ENCODE peak calls at places on chromosomes 2 and 18, in six cellular contexts. H, J, X, Y, K and R are unnamed samples.

GRCh38 chr18:44819944-44820510 is 139.3 kb downstream of the SETBP1 start:
- DNase-seq in K (no peak), H (no peak), X (peak), J (peak), Y (no peak), R (peak)

GRCh38 chr2:67898605-67899004 is 164.2 kb downstream of the C1D start:
- DNase-seq in H (no peak), X (no peak), J (no peak), Y (no peak), K (no peak), R (no peak)

GRCh38 chr2:225937625-225938024 is 538.1 kb downstream of the NYAP2 start:
- DNase-seq in J (no peak), H (peak), K (no peak), X (no peak), Y (no peak), R (no peak)

GRCh38 chr2:27776097-27776496 is 4.6 kb downstream of the MRPL33 start:
- DNase-seq in K (no peak), X (no peak), H (no peak), J (no peak), Y (no peak), R (no peak)

GRCh38 chr2:191280304-191280703 is 35.1 kb downstream of the MYO1B start:
- DNase-seq in X (no peak), H (peak), Y (no peak), J (no peak), K (no peak), R (no peak)

GRCh38 chr2:134459706-134460406 is 206.0 kb downstream of the MGAT5 start:
- DNase-seq in X (no peak), Y (peak), J (peak), K (no peak), H (no peak), R (no peak)

GRCh38 chr2:182240862-182241371 is 185.9 kb downstream of the PDE1A start:
- DNase-seq in H (peak), J (peak), Y (peak), X (no peak), K (peak), R (no peak)

GRCh38 chr2:235105821-235106359 is 154.1 kb downstream of the SH3BP4 start:
- DNase-seq in H (no peak), X (no peak), J (no peak), Y (no peak), K (no peak), R (no peak)

GRCh38 chr2:27742571-27742970 is 28.9 kb upstream of the MRPL33 start:
- DNase-seq in J (no peak), X (no peak), K (no peak), Y (no peak), H (no peak), R (no peak)

GRCh38 chr18:27847412-27847811 is 329.5 kb downstream of the CDH2 start:
- DNase-seq in K (no peak), X (no peak), Y (no peak), J (no peak), H (no peak), R (no peak)

GRCh38 chr2:5921081-5921642 is 229.0 kb downstream of the SOX11 start:
- DNase-seq in H (no peak), J (no peak), Y (peak), K (no peak), X (no peak), R (no peak)

GRCh38 chr2:5913729-5914390 is 221.7 kb downstream of the SOX11 start:
- DNase-seq in Y (no peak), X (no peak), J (no peak), H (no peak), K (no peak), R (no peak)

GRCh38 chr2:5911801-5912200 is 219.6 kb downstream of the SOX11 start:
- DNase-seq in H (no peak), X (no peak), Y (no peak), K (no peak), J (no peak), R (no peak)

GRCh38 chr2:5914831-5915611 is 222.8 kb downstream of the SOX11 start:
- DNase-seq in X (no peak), K (no peak), J (no peak), H (peak), Y (no peak), R (peak)

GRCh38 chr2:5915926-5916325 is 223.7 kb downstream of the SOX11 start:
- DNase-seq in J (peak), H (peak), Y (peak), X (no peak), K (no peak), R (no peak)
- TF ChIP-seq CTCF in J (peak), H (peak), Y (peak), X (no peak), K (no peak), R (no peak)

GRCh38 chr18:631560-631959 is 25.9 kb upstream of the TYMS start:
- DNase-seq in J (no peak), K (no peak), Y (no peak), H (no peak), X (no peak), R (no peak)
- H3K4me3 ChIP-seq in J (no peak), K (no peak), Y (no peak), H (no peak), X (no peak), R (no peak)

GRCh38 chr18:53864758-53865157 is 359.7 kb downstream of the MBD2 start:
- DNase-seq in X (no peak), H (no peak), K (no peak), J (no peak), Y (no peak), R (no peak)
- TF ChIP-seq CTCF in X (no peak), H (peak), K (no peak), J (no peak), Y (no peak), R (no peak)

GRCh38 chr2:110678457-110679336 is 834 bp upstream of the BUB1 start:
- DNase-seq in H (peak), K (peak), Y (peak), X (no peak), J (peak), R (no peak)

GRCh38 chr2:110677080-110677479 is 783 bp downstream of the BUB1 start:
- DNase-seq in Y (no peak), H (no peak), X (no peak), J (no peak), K (no peak), R (no peak)

GRCh38 chr2:110679865-110680264 is 2.0 kb upstream of the BUB1 start:
- DNase-seq in X (no peak), Y (no peak), K (no peak), H (no peak), J (no peak), R (no peak)

GRCh38 chr2:110677530-110678456 is at the start of gene BUB1:
- DNase-seq in Y (peak), J (peak), X (peak), H (peak), K (peak), R (peak)

GRCh38 chr2:110679337-110679707 is 1.5 kb upstream of the BUB1 start:
- DNase-seq in H (no peak), K (no peak), Y (no peak), X (no peak), J (no peak), R (no peak)
- H3K4me3 ChIP-seq in H (peak), K (no peak), Y (no peak), X (peak), J (no peak), R (peak)

GRCh38 chr2:70420740-70421139 is 118.9 kb upstream of the FAM136A start:
- DNase-seq in X (no peak), J (no peak), K (no peak), Y (no peak), H (no peak), R (no peak)

GRCh38 chr2:70417011-70417410 is 115.1 kb upstream of the FAM136A start:
- DNase-seq in Y (no peak), J (no peak), H (no peak), X (no peak), K (no peak), R (no peak)

GRCh38 chr2:70420005-70420580 is 118.2 kb upstream of the FAM136A start:
- DNase-seq in J (no peak), Y (no peak), H (peak), X (no peak), K (no peak), R (no peak)

DNA sequence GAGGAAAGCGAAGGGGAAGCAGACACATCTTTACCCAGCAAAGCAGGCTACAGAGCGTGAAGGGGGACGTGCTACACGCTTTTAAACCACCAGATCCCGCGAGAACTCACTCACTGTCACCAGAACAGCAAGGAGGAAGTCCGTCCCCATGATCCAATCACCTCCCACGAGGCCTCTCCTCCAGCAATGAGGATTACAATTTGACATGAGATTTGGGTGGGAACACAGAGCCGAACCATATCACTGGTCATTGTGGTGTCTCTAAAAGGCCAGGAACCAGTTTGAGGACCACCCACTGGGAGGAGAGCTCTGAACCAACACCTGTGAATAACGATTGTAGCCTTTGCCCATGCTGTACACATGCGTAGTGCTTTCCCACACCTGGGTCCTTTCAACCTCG is 116.6 kb upstream of the FAM136A start:
- DNase-seq in X (no peak), K (no peak), H (no peak), J (no peak), Y (no peak), R (no peak)
- TF ChIP-seq CTCF in X (no peak), K (no peak), H (no peak), J (no peak), Y (no peak), R (no peak)

GRCh38 chr18:35526476-35527120 is 28.8 kb upstream of the INO80C start:
- DNase-seq in K (no peak), H (no peak), X (no peak), Y (no peak), J (no peak), R (no peak)
- H3K4me3 ChIP-seq in K (no peak), H (no peak), X (peak), Y (peak), J (no peak), R (no peak)

GRCh38 chr2:74080346-74080745 is 67.4 kb downstream of the BOLA3 start:
- DNase-seq in Y (no peak), J (no peak), K (no peak), H (no peak), X (no peak), R (no peak)
- TF ChIP-seq CTCF in Y (no peak), J (no peak), K (no peak), H (peak), X (no peak), R (no peak)

GRCh38 chr18:8742382-8743361 is 37.3 kb downstream of the MTCL1 start:
- DNase-seq in J (no peak), X (peak), H (no peak), Y (no peak), K (no peak), R (no peak)
- H3K4me3 ChIP-seq in J (no peak), X (no peak), H (no peak), Y (no peak), K (no peak), R (no peak)

GRCh38 chr2:150507071-150507470 is 19.6 kb upstream of the RND3 start:
- DNase-seq in Y (no peak), K (no peak), J (no peak), X (no peak), H (no peak), R (no peak)
- TF ChIP-seq CTCF in Y (no peak), K (no peak), J (no peak), X (no peak), H (no peak), R (no peak)

GRCh38 chr2:86073225-86073624 is 32.5 kb downstream of the POLR1A start:
- DNase-seq in H (no peak), X (no peak), K (no peak), Y (no peak), J (no peak), R (no peak)
- H3K4me3 ChIP-seq in H (no peak), X (no peak), K (no peak), Y (no peak), J (no peak), R (no peak)